ENCODE peak calls at places on chromosomes 1 and 21, in five cellular contexts. One of them, this sample, is unnamed. For H3K4me1, the result is how much of the 10 kb centered on the place peaks cover.

GRCh38 chr1:10900691-10901090 is 104.2 kb upstream of the CASZ1 start:
- DNase-seq in psoas muscle: no peak
- DNase-seq in fibroblast of lung: no peak
- DNase-seq in A673: no peak
- DNase-seq in heart left ventricle: peak
- DNase-seq in this sample: no peak

GRCh38 chr1:26864610-26865480 is 1.9 kb downstream of the SFN start:
- DNase-seq in heart left ventricle: peak
- DNase-seq in fibroblast of lung: peak
- DNase-seq in A673: peak
- DNase-seq in psoas muscle: peak
- DNase-seq in this sample: peak

GRCh38 chr1:201578008-201578888 is 39.3 kb downstream of the NAV1 start:
- DNase-seq in heart left ventricle: no peak
- DNase-seq in fibroblast of lung: no peak
- DNase-seq in A673: no peak
- DNase-seq in psoas muscle: no peak
- DNase-seq in this sample: no peak

GRCh38 chr1:225424562-225425210 is 3.2 kb downstream of the LBR start:
- DNase-seq in heart left ventricle: no peak
- DNase-seq in A673: peak
- DNase-seq in psoas muscle: no peak
- DNase-seq in fibroblast of lung: peak
- DNase-seq in this sample: no peak

GRCh38 chr1:172005856-172006255 is 164.6 kb downstream of the DNM3 start:
- DNase-seq in fibroblast of lung: no peak
- DNase-seq in heart left ventricle: no peak
- DNase-seq in A673: no peak
- DNase-seq in psoas muscle: no peak
- DNase-seq in this sample: no peak

GRCh38 chr1:155064109-155064812 is 721 bp downstream of the EFNA4 start:
- DNase-seq in heart left ventricle: no peak
- DNase-seq in A673: peak
- DNase-seq in psoas muscle: no peak
- DNase-seq in fibroblast of lung: no peak
- DNase-seq in this sample: peak

GRCh38 chr1:33792651-33793050 is 71.2 kb upstream of the HMGB4 start:
- DNase-seq in psoas muscle: no peak
- DNase-seq in fibroblast of lung: no peak
- DNase-seq in heart left ventricle: no peak
- DNase-seq in A673: peak
- DNase-seq in this sample: peak

GRCh38 chr21:29441651-29442050 is 142.9 kb downstream of the BACH1 start:
- DNase-seq in heart left ventricle: no peak
- DNase-seq in fibroblast of lung: no peak
- DNase-seq in psoas muscle: no peak
- DNase-seq in A673: peak
- DNase-seq in this sample: no peak

GRCh38 chr1:189269011-189269410 is 1208.7 kb downstream of the BRINP3 start:
- DNase-seq in psoas muscle: no peak
- DNase-seq in fibroblast of lung: peak
- DNase-seq in heart left ventricle: no peak
- DNase-seq in A673: peak
- DNase-seq in this sample: peak

GRCh38 chr1:112626193-112626592 is 6.6 kb downstream of the CAPZA1 start:
- DNase-seq in psoas muscle: no peak
- DNase-seq in heart left ventricle: no peak
- DNase-seq in fibroblast of lung: no peak
- DNase-seq in A673: no peak
- DNase-seq in this sample: no peak

DNA sequence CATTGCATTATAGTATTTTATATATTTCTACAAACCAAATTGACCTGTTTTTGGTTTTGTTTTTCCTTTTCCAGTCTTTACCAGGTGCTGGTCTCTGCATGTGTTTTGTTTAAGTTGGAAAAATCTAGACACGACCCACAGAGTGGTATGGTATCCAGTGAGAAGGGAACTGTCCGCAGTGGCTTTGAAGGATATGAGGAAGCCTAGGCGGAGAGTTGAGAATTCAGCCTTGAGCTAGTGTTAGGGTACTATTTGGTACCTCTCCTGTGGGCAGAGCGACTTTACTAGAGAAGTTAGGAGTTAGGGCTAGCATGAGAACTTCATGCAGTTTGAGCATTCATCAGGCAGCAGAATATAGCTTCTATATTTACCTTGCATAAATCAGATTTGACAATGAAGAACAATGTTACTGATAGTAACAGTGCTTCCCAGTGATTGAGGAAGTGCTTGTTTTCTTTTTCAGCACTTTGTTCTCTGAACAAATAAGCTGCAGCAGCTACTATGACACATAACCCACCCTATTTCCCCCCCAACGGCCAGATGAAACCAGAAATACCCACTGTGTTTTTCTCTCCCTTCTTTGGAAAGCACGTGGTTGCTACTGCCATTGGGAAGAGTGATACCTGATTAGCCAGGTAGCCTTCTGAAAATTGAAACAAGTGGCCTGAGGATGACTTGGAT is 19.0 kb downstream of the MRPS6 start:
- DNase-seq in A673: no peak
- DNase-seq in heart left ventricle: no peak
- DNase-seq in fibroblast of lung: no peak
- DNase-seq in psoas muscle: no peak
- DNase-seq in this sample: no peak
- H3K27ac ChIP-seq in A673: peak
- H3K27ac ChIP-seq in heart left ventricle: no peak
- H3K27ac ChIP-seq in fibroblast of lung: no peak
- H3K27ac ChIP-seq in psoas muscle: no peak
- H3K27ac ChIP-seq in this sample: no peak

GRCh38 chr1:213443415-213443814 is 392.4 kb downstream of the RPS6KC1 start:
- DNase-seq in heart left ventricle: no peak
- DNase-seq in psoas muscle: no peak
- DNase-seq in fibroblast of lung: no peak
- DNase-seq in A673: no peak
- DNase-seq in this sample: no peak

GRCh38 chr1:213435715-213436114 is 384.7 kb downstream of the RPS6KC1 start:
- DNase-seq in A673: no peak
- DNase-seq in heart left ventricle: no peak
- DNase-seq in fibroblast of lung: no peak
- DNase-seq in psoas muscle: no peak
- DNase-seq in this sample: no peak

GRCh38 chr1:213438339-213438738 is 387.3 kb downstream of the RPS6KC1 start:
- DNase-seq in psoas muscle: no peak
- DNase-seq in heart left ventricle: no peak
- DNase-seq in A673: no peak
- DNase-seq in fibroblast of lung: no peak
- DNase-seq in this sample: no peak

GRCh38 chr1:213440766-213441165 is 389.7 kb downstream of the RPS6KC1 start:
- DNase-seq in A673: no peak
- DNase-seq in psoas muscle: no peak
- DNase-seq in heart left ventricle: no peak
- DNase-seq in fibroblast of lung: no peak
- DNase-seq in this sample: no peak

GRCh38 chr1:213439703-213440102 is 388.7 kb downstream of the RPS6KC1 start:
- DNase-seq in psoas muscle: no peak
- DNase-seq in heart left ventricle: no peak
- DNase-seq in fibroblast of lung: no peak
- DNase-seq in A673: no peak
- DNase-seq in this sample: no peak
- H3K4me1 ChIP-seq in psoas muscle: under half
- H3K4me1 ChIP-seq in heart left ventricle: under half
- H3K4me1 ChIP-seq in fibroblast of lung: under half
- H3K4me1 ChIP-seq in A673: under half
- H3K4me1 ChIP-seq in this sample: under half

GRCh38 chr1:20480261-20481157 is 5.5 kb downstream of the CAMK2N1 start:
- DNase-seq in heart left ventricle: no peak
- DNase-seq in psoas muscle: no peak
- DNase-seq in A673: no peak
- DNase-seq in fibroblast of lung: no peak
- DNase-seq in this sample: no peak
- H3K27ac ChIP-seq in heart left ventricle: no peak
- H3K27ac ChIP-seq in psoas muscle: no peak
- H3K27ac ChIP-seq in A673: no peak
- H3K27ac ChIP-seq in fibroblast of lung: no peak
- H3K27ac ChIP-seq in this sample: no peak

DNA sequence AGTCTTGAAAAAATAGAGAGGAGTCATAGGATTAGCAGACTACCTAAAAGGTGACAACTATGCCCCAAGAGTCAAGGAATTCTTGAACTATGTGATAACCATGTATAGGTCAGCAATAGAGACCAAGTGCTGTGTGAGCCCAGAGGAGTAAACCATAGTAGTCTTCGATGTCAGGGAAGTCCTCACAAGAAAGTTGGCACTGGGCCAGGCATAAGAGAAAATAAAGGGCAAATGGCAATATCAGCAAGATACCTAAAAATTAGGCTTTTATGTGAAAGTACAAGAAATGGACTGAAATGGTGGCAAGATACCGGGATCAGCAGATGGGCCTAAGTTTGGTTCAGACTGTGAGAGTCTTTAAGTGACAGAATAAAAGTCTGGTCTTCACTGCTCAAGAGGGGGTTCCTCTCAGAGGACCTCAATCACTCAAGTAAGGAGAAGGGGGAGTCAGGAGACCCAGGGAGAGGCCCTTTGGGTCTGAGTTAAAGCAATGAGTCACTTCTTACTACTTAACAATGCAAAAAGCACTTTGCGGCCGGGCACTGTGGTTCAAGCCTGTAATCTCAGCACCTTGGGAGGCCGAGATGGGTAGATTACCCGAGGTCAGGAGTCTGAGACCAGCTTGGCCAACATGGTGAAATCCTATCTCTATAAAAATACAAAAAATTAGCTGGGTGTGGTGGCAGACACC is 95.0 kb downstream of the TEX35 start:
- DNase-seq in fibroblast of lung: no peak
- DNase-seq in psoas muscle: no peak
- DNase-seq in A673: no peak
- DNase-seq in heart left ventricle: no peak
- DNase-seq in this sample: no peak
- H3K4me1 ChIP-seq in fibroblast of lung: under half
- H3K4me1 ChIP-seq in psoas muscle: under half
- H3K4me1 ChIP-seq in A673: under half
- H3K4me1 ChIP-seq in heart left ventricle: under half
- H3K4me1 ChIP-seq in this sample: under half

DNA sequence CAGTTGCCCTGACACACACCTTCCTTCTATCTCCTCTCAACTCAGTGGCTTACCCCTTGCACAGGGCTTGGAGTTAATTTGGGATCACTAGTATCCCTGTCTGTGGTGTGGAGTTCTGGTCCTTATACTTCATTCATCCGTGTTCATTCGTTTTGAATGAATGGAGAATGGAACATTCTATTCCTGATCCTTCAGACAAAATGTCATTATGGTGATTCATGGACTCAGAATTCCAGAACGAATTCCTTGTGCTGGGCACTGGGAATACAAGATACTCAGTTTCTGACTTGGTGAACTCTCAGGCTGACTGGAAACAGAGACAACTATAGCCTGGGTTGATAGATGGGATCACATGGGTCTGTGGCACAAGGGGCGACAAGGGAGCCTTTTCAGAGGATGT is 49.9 kb upstream of the TRABD2B start:
- DNase-seq in fibroblast of lung: no peak
- DNase-seq in psoas muscle: no peak
- DNase-seq in heart left ventricle: no peak
- DNase-seq in A673: no peak
- DNase-seq in this sample: no peak
- H3K27ac ChIP-seq in fibroblast of lung: no peak
- H3K27ac ChIP-seq in psoas muscle: no peak
- H3K27ac ChIP-seq in heart left ventricle: no peak
- H3K27ac ChIP-seq in A673: no peak
- H3K27ac ChIP-seq in this sample: no peak

GRCh38 chr1:168178638-168179410 is at the start of gene TIPRL:
- DNase-seq in psoas muscle: peak
- DNase-seq in A673: peak
- DNase-seq in heart left ventricle: peak
- DNase-seq in fibroblast of lung: peak
- DNase-seq in this sample: peak

GRCh38 chr1:168180148-168180524 is 1.4 kb downstream of the TIPRL start:
- DNase-seq in fibroblast of lung: no peak
- DNase-seq in heart left ventricle: no peak
- DNase-seq in psoas muscle: no peak
- DNase-seq in A673: no peak
- DNase-seq in this sample: no peak

GRCh38 chr1:168178227-168178637 is 530 bp upstream of the TIPRL start:
- DNase-seq in psoas muscle: no peak
- DNase-seq in fibroblast of lung: no peak
- DNase-seq in heart left ventricle: no peak
- DNase-seq in A673: no peak
- DNase-seq in this sample: no peak

DNA sequence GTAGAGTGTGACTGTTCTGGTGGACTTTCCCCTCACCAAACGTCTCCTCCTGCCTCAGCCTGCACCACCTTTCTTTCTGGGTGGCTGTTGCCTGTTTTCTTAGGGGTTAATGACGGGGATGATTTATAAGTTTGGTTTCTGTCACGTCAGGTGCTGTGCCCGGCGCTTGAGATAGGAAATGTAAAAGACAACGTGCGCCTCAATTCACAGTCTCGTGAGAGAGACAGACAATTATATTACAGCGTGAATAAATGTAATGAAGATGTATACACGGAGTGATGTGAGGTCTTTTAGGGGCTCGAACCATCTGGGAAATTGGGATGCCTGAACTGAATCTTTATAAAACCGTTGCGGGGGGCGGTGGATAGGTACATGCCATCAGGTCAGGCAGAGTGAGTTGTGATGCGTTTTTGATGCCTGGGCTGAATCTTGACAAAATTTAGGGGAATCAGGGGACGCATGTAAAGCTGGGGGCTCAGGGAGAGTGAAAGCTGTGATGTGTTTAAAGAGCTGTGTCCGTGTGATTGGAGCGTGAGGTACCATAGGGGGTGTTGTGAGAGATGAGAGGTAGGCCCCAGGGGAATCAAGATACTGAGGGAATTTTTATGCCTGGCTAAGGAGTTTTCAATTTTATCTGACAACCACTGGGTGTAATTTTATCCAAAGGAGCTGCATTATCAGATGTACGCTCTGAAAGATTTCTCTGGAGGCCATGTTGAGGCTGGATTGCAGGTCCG is 817 bp downstream of the TIPRL start:
- DNase-seq in psoas muscle: no peak
- DNase-seq in fibroblast of lung: peak
- DNase-seq in heart left ventricle: no peak
- DNase-seq in A673: peak
- DNase-seq in this sample: no peak
- H3K4me1 ChIP-seq in psoas muscle: under half
- H3K4me1 ChIP-seq in fibroblast of lung: under half
- H3K4me1 ChIP-seq in heart left ventricle: under half
- H3K4me1 ChIP-seq in A673: under half
- H3K4me1 ChIP-seq in this sample: under half

GRCh38 chr1:157140068-157140588 is 1.9 kb upstream of the ETV3 start:
- DNase-seq in psoas muscle: no peak
- DNase-seq in A673: no peak
- DNase-seq in fibroblast of lung: no peak
- DNase-seq in heart left ventricle: no peak
- DNase-seq in this sample: no peak
- H3K27ac ChIP-seq in psoas muscle: no peak
- H3K27ac ChIP-seq in A673: no peak
- H3K27ac ChIP-seq in fibroblast of lung: no peak
- H3K27ac ChIP-seq in heart left ventricle: no peak
- H3K27ac ChIP-seq in this sample: no peak